ENCODE peak calls at places on chromosomes 4 and X, in six cellular contexts. I, D, F, Y, A and O are unnamed samples.

GRCh38 chrX:5163663-5164062 is 1065.0 kb downstream of the NLGN4X start:
- DNase-seq in F (no peak), Y (no peak), I (no peak), D (no peak), A (no peak), O (no peak)

GRCh38 chrX:39773150-39773549 is 324.6 kb downstream of the BCOR start:
- DNase-seq in D (no peak), A (no peak), I (no peak), Y (no peak), F (no peak), O (no peak)

GRCh38 chrX:14029039-14029424 is 660 bp downstream of the GEMIN8 start:
- DNase-seq in F (no peak), I (no peak), A (no peak), Y (peak), D (peak), O (no peak)

GRCh38 chr4:5204781-5205180 is 153.5 kb downstream of the STK32B start:
- DNase-seq in I (no peak), F (no peak), A (no peak), Y (no peak), D (no peak), O (no peak)

GRCh38 chr4:24067781-24068193 is 177.9 kb upstream of the PPARGC1A start:
- DNase-seq in D (peak), A (no peak), I (peak), Y (no peak), F (no peak), O (no peak)

GRCh38 chr4:138182838-138183426 is 59.2 kb downstream of the SLC7A11 start:
- DNase-seq in A (no peak), I (peak), D (peak), Y (peak), F (peak), O (no peak)

GRCh38 chrX:36434521-36434920 is 515.0 kb downstream of the CFAP47 start:
- DNase-seq in F (no peak), D (no peak), A (no peak), I (no peak), Y (no peak), O (peak)

GRCh38 chr4:2944091-2944482 is 19.1 kb downstream of the NOP14 start:
- DNase-seq in Y (no peak), F (no peak), I (no peak), A (no peak), D (no peak), O (no peak)

GRCh38 chrX:104270916-104271512 is 16.3 kb upstream of the ESX1 start:
- DNase-seq in D (peak), A (no peak), I (peak), F (peak), Y (peak), O (no peak)

GRCh38 chr4:90745176-90745575 is 618.0 kb downstream of the CCSER1 start:
- DNase-seq in I (no peak), Y (no peak), D (no peak), F (no peak), A (no peak), O (no peak)

GRCh38 chrX:93985621-93986020 is 311.6 kb downstream of the FAM133A start:
- DNase-seq in A (no peak), Y (no peak), F (no peak), I (no peak), D (no peak), O (no peak)

GRCh38 chr4:26273308-26273980 is 47.4 kb upstream of the RBPJ start:
- DNase-seq in A (no peak), Y (no peak), I (no peak), D (no peak), F (no peak), O (no peak)

GRCh38 chrX:129525162-129525561 is 1.9 kb upstream of the SMARCA1 start:
- DNase-seq in Y (no peak), A (no peak), D (no peak), I (no peak), F (no peak), O (no peak)

GRCh38 chrX:19805054-19805690 is 82.2 kb downstream of the SH3KBP1 start:
- DNase-seq in D (no peak), A (no peak), F (peak), Y (no peak), I (no peak), O (no peak)